ENCODE peak calls at places on chromosome 4, in ten cellular contexts. C is AG10803; S is HepG2; M is cardiac muscle cell; A is Right ventricle myocardium superior; Z is progenitor cell of endocrine pancreas; W is stimulated activated CD8-positive, alpha-beta memory T cell treated with anti-CD3 and anti-CD28 coated beads, Interleukin-7, amount 100 ng/mL, for 24 hours; Y is GM10248; U is NCI-H1048; D is HTR-8/SVneo. J is an unnamed sample.

GRCh38 chr4:165905405-165906027 is 32.5 kb downstream of the TLL1 start:
- DNase-seq in S (no peak), A (no peak), M (peak; percentile 40), W (no peak), Z (no peak), C (no peak), D (peak; percentile 53), U (no peak), Y (no peak), J (no peak)

GRCh38 chr4:24115101-24115500 is 225.3 kb upstream of the PPARGC1A start:
- DNase-seq in A (no peak), Y (no peak), Z (no peak), U (no peak), M (no peak), C (no peak), W (no peak), D (no peak), S (no peak), J (no peak)

GRCh38 chr4:52192697-52193096 is 141.6 kb downstream of the SPATA18 start:
- DNase-seq in S (peak; percentile 34), U (no peak), A (no peak), M (peak; percentile 15), W (no peak), Y (no peak), D (no peak), C (peak; percentile 68), Z (no peak), J (no peak)

GRCh38 chr4:80153800-80154546 is 43.3 kb upstream of the PRDM8 start:
- DNase-seq in C (peak; percentile 58), M (no peak), D (no peak), Y (no peak), W (no peak), A (no peak), Z (no peak), S (no peak), U (no peak), J (no peak)

GRCh38 chr4:97656034-97656720 is 487.1 kb downstream of the STPG2 start:
- DNase-seq in A (no peak), Y (no peak), D (peak; percentile 0), U (no peak), W (no peak), M (peak; percentile 89), C (peak; percentile 1), S (no peak), Z (no peak), J (peak; percentile 9)

GRCh38 chr4:77862478-77863216 is at the start of gene MRPL1:
- DNase-seq in C (peak; percentile 95), Z (peak; percentile 51), Y (peak; percentile 80), A (peak; percentile 92), D (peak; percentile 52), S (peak; percentile 94), W (peak; percentile 58), U (peak; percentile 90), M (peak; percentile 98), J (peak; percentile 94)

GRCh38 chr4:133208694-133209285 is 59.7 kb downstream of the PCDH10 start:
- DNase-seq in D (no peak), W (no peak), Y (no peak), U (no peak), C (no peak), A (no peak), S (no peak), Z (no peak), M (no peak), J (no peak)

GRCh38 chr4:101961144-101961543 is 170.6 kb downstream of the BANK1 start:
- DNase-seq in M (no peak), A (no peak), W (no peak), U (no peak), C (peak; percentile 48), S (no peak), Z (no peak), Y (no peak), D (no peak), J (no peak)

GRCh38 chr4:8515316-8516060 is 64.7 kb upstream of the GPR78 start:
- DNase-seq in A (no peak), D (peak; percentile 95), Y (no peak), W (no peak), U (no peak), S (no peak), M (peak; percentile 44), Z (no peak), C (peak; percentile 91), J (no peak)

GRCh38 chr4:8307126-8307525 is 37.6 kb downstream of the HTRA3 start:
- DNase-seq in W (no peak), Z (no peak), M (no peak), U (no peak), D (no peak), C (no peak), S (no peak), A (peak; percentile 39), Y (no peak), J (no peak)

GRCh38 chr4:108044951-108045686 is 55.4 kb downstream of the HADH start:
- DNase-seq in Z (no peak), A (no peak), M (no peak), D (no peak), Y (no peak), S (no peak), W (no peak), C (no peak), U (no peak), J (no peak)

GRCh38 chr4:111512081-111512774 is 633.0 kb upstream of the FAM241A start:
- DNase-seq in S (no peak), D (peak; percentile 20), M (peak; percentile 89), Z (no peak), U (no peak), A (no peak), W (no peak), C (peak; percentile 91), Y (no peak), J (no peak)

GRCh38 chr4:4289575-4289929 is 402 bp downstream of the LYAR start:
- DNase-seq in M (no peak), A (no peak), C (peak; percentile 13), U (no peak), W (no peak), S (no peak), Y (peak; percentile 22), D (no peak), Z (no peak), J (no peak)

GRCh38 chr4:36197501-36197900 is 46.8 kb downstream of the ARAP2 start:
- DNase-seq in C (no peak), M (no peak), W (no peak), U (no peak), S (no peak), D (no peak), Y (no peak), A (no peak), Z (no peak), J (no peak)

GRCh38 chr4:123168812-123169211 is 227.8 kb upstream of the SPRY1 start:
- DNase-seq in A (no peak), U (no peak), Z (no peak), Y (no peak), D (no peak), W (no peak), C (peak; percentile 23), M (no peak), S (no peak), J (no peak)

GRCh38 chr4:663438-664428 is 10.3 kb downstream of the ATP5ME start:
- DNase-seq in C (no peak), S (no peak), Z (peak; percentile 44), A (peak; percentile 79), W (peak; percentile 53), U (no peak), M (peak; percentile 34), D (no peak), Y (peak; percentile 81), J (peak; percentile 20)

GRCh38 chr4:8906668-8906970 is 35.0 kb upstream of the HMX1 start:
- DNase-seq in W (no peak), C (no peak), U (no peak), S (no peak), Y (no peak), D (no peak), A (peak; percentile 8), M (no peak), Z (no peak), J (no peak)

GRCh38 chr4:151744614-151745013 is 16.2 kb downstream of the GATB start:
- DNase-seq in S (peak; percentile 66), W (no peak), M (peak; percentile 72), A (no peak), Y (no peak), D (peak; percentile 78), U (no peak), C (peak; percentile 86), Z (no peak), J (no peak)

GRCh38 chr4:41142946-41143720 is 71.2 kb downstream of the APBB2 start:
- DNase-seq in Y (no peak), M (peak; percentile 97), S (no peak), A (peak; percentile 56), W (no peak), U (no peak), C (peak; percentile 99), D (peak; percentile 74), Z (no peak), J (no peak)

GRCh38 chr4:189843392-189844009 is 97.2 kb upstream of the FRG1 start:
- DNase-seq in A (no peak), W (no peak), Y (no peak), M (no peak), D (no peak), C (no peak), S (no peak), U (no peak), Z (no peak), J (no peak)

GRCh38 chr4:8940792-8941491 is 69.3 kb upstream of the HMX1 start:
- DNase-seq in U (no peak), Z (no peak), W (no peak), C (no peak), Y (no peak), M (no peak), S (peak; percentile 10), A (no peak), D (no peak), J (no peak)

GRCh38 chr4:31341601-31342375 is 621.6 kb downstream of the PCDH7 start:
- DNase-seq in M (no peak), W (no peak), Y (no peak), C (no peak), S (no peak), U (no peak), Z (no peak), A (no peak), D (no peak), J (no peak)

GRCh38 chr4:7279902-7280301 is 87.6 kb downstream of the SORCS2 start:
- DNase-seq in Z (no peak), S (no peak), D (no peak), C (peak; percentile 33), A (no peak), W (no peak), Y (no peak), U (no peak), M (no peak), J (no peak)

GRCh38 chr4:2059726-2060577 is 825 bp downstream of the NAT8L start:
- DNase-seq in M (no peak), Z (no peak), S (no peak), Y (no peak), D (no peak), C (no peak), A (peak; percentile 24), U (no peak), W (no peak), J (no peak)

GRCh38 chr4:11599044-11599443 is 170.3 kb upstream of the HS3ST1 start:
- DNase-seq in Y (no peak), D (no peak), A (no peak), W (no peak), U (no peak), S (no peak), C (no peak), M (no peak), Z (no peak), J (no peak)

GRCh38 chr4:153651961-153652784 is 31.9 kb upstream of the TLR2 start:
- DNase-seq in M (no peak), U (no peak), S (no peak), C (no peak), Y (no peak), A (peak; percentile 54), D (no peak), Z (no peak), W (no peak), J (peak; percentile 76)

GRCh38 chr4:129968778-129969177 is 872.8 kb downstream of the C4orf33 start:
- DNase-seq in A (no peak), D (no peak), Y (no peak), M (no peak), W (no peak), S (no peak), Z (no peak), U (no peak), C (no peak), J (no peak)

GRCh38 chr4:178556796-178557195 is 1114.6 kb upstream of the AGA start:
- DNase-seq in Z (no peak), Y (no peak), D (no peak), U (no peak), A (no peak), M (no peak), S (peak; percentile 21), W (no peak), C (no peak), J (no peak)